ENCODE peak calls at places on chromosomes 3 and 15, in seven cellular contexts. A is activated CD8-positive, alpha-beta memory T cell treated with anti-CD3 and anti-CD28 coated beads for 1 hour; S is ACHN; K is choroid plexus epithelial cell; Z is brain microvascular endothelial cell; C is CD8-positive, alpha-beta T cell; T is activated naive CD4-positive, alpha-beta T cell. N is an unnamed sample.

GRCh38 chr15:69222002-69222474 is 61.6 kb downstream of the GLCE start:
- DNase-seq in A (no peak), S (no peak), K (no peak), Z (no peak), C (no peak), T (no peak), N (no peak)

GRCh38 chr3:171383206-171384018 is 76.8 kb downstream of the TNIK start:
- DNase-seq in A (no peak), S (no peak), K (peak; percentile 60), Z (peak; percentile 40), C (no peak), T (no peak), N (no peak)

GRCh38 chr3:177597325-177598109 is 400.2 kb upstream of the TBL1XR1 start:
- DNase-seq in A (no peak), S (no peak), K (peak; percentile 96), Z (peak; percentile 88), C (peak; percentile 21), T (no peak), N (no peak)

GRCh38 chr3:55720614-55721013 is 233.5 kb upstream of the WNT5A start:
- DNase-seq in A (no peak), S (no peak), K (peak; percentile 85), Z (peak; percentile 27), C (no peak), T (no peak), N (no peak)

GRCh38 chr3:102102394-102102793 is 253.1 kb downstream of the NFKBIZ start:
- DNase-seq in A (no peak), S (peak; percentile 39), K (no peak), Z (no peak), C (no peak), T (no peak), N (no peak)

GRCh38 chr3:108953210-108953609 is 469 bp downstream of the GUCA1C start:
- DNase-seq in A (no peak), S (no peak), K (no peak), Z (no peak), C (no peak), T (no peak), N (no peak)

GRCh38 chr15:96896766-96897165 is 566.3 kb downstream of the NR2F2 start:
- DNase-seq in A (no peak), S (no peak), K (no peak), Z (no peak), C (no peak), T (no peak), N (no peak)

GRCh38 chr3:46710229-46710628 is 7.4 kb downstream of the PRSS50 start:
- DNase-seq in A (no peak), S (no peak), K (no peak), Z (no peak), C (no peak), T (no peak), N (no peak)

GRCh38 chr15:78247895-78248294 is 13.5 kb upstream of the ACSBG1 start:
- DNase-seq in A (no peak), S (no peak), K (no peak), Z (no peak), C (no peak), T (no peak), N (no peak)

GRCh38 chr3:195872800-195873199 is 35.6 kb downstream of the TNK2 start:
- DNase-seq in A (no peak), S (no peak), K (no peak), Z (no peak), C (no peak), T (no peak), N (no peak)

GRCh38 chr3:172194702-172195392 is 155.5 kb downstream of the FNDC3B start:
- DNase-seq in A (no peak), S (no peak), K (peak; percentile 62), Z (peak; percentile 68), C (no peak), T (no peak), N (no peak)

GRCh38 chr3:147945968-147946519 is 536.9 kb downstream of the ZIC1 start:
- DNase-seq in A (no peak), S (peak; percentile 82), K (peak; percentile 98), Z (peak; percentile 96), C (no peak), T (no peak), N (no peak)

GRCh38 chr3:143676021-143676420 is 172.2 kb downstream of the SLC9A9 start:
- DNase-seq in A (no peak), S (no peak), K (no peak), Z (no peak), C (no peak), T (no peak), N (no peak)

GRCh38 chr3:67608034-67608433 is 46.4 kb downstream of the SUCLG2 start:
- DNase-seq in A (no peak), S (no peak), K (no peak), Z (no peak), C (no peak), T (no peak), N (no peak)

N was measured in T-helper 2 cell.